ENCODE peak calls at places on chromosomes 16 and 17, in seven cellular contexts. N is K562, C is GM23248, T is IMR-90, E is DND-41, Z is MM.1S, S is neuronal stem cell. G is an unnamed sample. For H3K9me3, the result is how much of the 10 kb centered on the place peaks cover.

GRCh38 chr17:59846391-59847165 is 46.2 kb downstream of the TUBD1 start:
- DNase-seq in N (no peak), C (peak), T (peak), E (no peak), Z (peak), S (no peak), G (no peak)

GRCh38 chr17:57486978-57487377 is 230.7 kb downstream of the MSI2 start:
- DNase-seq in N (no peak), C (no peak), T (no peak), E (peak), Z (no peak), S (no peak), G (no peak)

GRCh38 chr17:75110307-75110937 is 653 bp downstream of the ARMC7 start:
- DNase-seq in N (peak), C (peak), T (no peak), E (peak), Z (no peak), S (no peak), G (no peak)

GRCh38 chr17:59838196-59838911 is 54.4 kb downstream of the TUBD1 start:
- DNase-seq in N (peak), C (peak), T (no peak), E (peak), Z (no peak), S (no peak), G (no peak)

GRCh38 chr17:60077672-60078519 is 825 bp downstream of the HEATR6 start:
- DNase-seq in N (peak), C (peak), T (no peak), E (no peak), Z (no peak), S (no peak), G (no peak)

GRCh38 chr17:34542700-34543336 is 36.6 kb upstream of the TMEM132E start:
- DNase-seq in N (peak), C (peak), T (no peak), E (peak), Z (no peak), S (peak), G (no peak)

GRCh38 chr17:73536700-73537680 is 107.3 kb downstream of the SDK2 start:
- DNase-seq in N (no peak), C (no peak), T (no peak), E (no peak), Z (no peak), S (peak), G (no peak)

GRCh38 chr17:74466111-74466784 is at the start of gene CD300A:
- DNase-seq in N (no peak), C (no peak), T (no peak), E (peak), Z (no peak), S (no peak), G (no peak)

GRCh38 chr17:28723159-28723835 is 2.7 kb downstream of the TLCD1 start:
- DNase-seq in N (no peak), C (no peak), T (no peak), E (no peak), Z (no peak), S (no peak), G (no peak)

GRCh38 chr17:81416612-81417011 is 21.4 kb downstream of the BAHCC1 start:
- DNase-seq in N (no peak), C (no peak), T (no peak), E (no peak), Z (no peak), S (no peak), G (no peak)

GRCh38 chr16:64121473-64121872 is 1000.4 kb downstream of the CDH11 start:
- DNase-seq in N (no peak), C (peak), T (peak), E (no peak), Z (no peak), S (no peak), G (no peak)

GRCh38 chr16:87461466-87461975 is 31.3 kb downstream of the ZCCHC14 start:
- DNase-seq in N (peak), C (peak), T (no peak), E (no peak), Z (peak), S (peak), G (peak)

GRCh38 chr17:64382184-64382583 is 8.5 kb downstream of the PECAM1 start:
- DNase-seq in N (no peak), C (no peak), T (no peak), E (no peak), Z (no peak), S (no peak), G (no peak)

GRCh38 chr17:18254888-18255649 is 3.5 kb downstream of the FLII start:
- DNase-seq in N (peak), C (no peak), T (no peak), E (no peak), Z (no peak), S (no peak), G (no peak)

GRCh38 chr17:58320163-58320558 is 8.4 kb downstream of the TSPOAP1 start:
- DNase-seq in N (no peak), C (no peak), T (no peak), E (no peak), Z (no peak), S (no peak), G (no peak)

GRCh38 chr17:57032343-57032742 is 52.7 kb upstream of the AKAP1 start:
- DNase-seq in N (no peak), C (no peak), T (no peak), E (no peak), Z (no peak), S (no peak), G (no peak)

GRCh38 chr17:78138204-78139060 is 7.8 kb upstream of the C17orf99 start:
- DNase-seq in N (no peak), C (no peak), T (no peak), E (no peak), Z (no peak), S (no peak), G (no peak)

GRCh38 chr16:8590161-8590688 is at the start of gene TMEM114:
- DNase-seq in N (no peak), C (no peak), T (no peak), E (no peak), Z (no peak), S (no peak), G (no peak)

GRCh38 chr16:8590811-8591210 is 500 bp upstream of the TMEM114 start:
- DNase-seq in N (no peak), C (no peak), T (no peak), E (no peak), Z (no peak), S (no peak), G (no peak)

GRCh38 chr16:8591451-8591850 is 1.1 kb upstream of the TMEM114 start:
- DNase-seq in N (no peak), C (no peak), T (no peak), E (no peak), Z (no peak), S (no peak), G (no peak)

GRCh38 chr16:8588703-8589292 is 1.5 kb downstream of the TMEM114 start:
- DNase-seq in N (no peak), C (no peak), T (no peak), E (no peak), Z (no peak), S (no peak), G (no peak)

DNA sequence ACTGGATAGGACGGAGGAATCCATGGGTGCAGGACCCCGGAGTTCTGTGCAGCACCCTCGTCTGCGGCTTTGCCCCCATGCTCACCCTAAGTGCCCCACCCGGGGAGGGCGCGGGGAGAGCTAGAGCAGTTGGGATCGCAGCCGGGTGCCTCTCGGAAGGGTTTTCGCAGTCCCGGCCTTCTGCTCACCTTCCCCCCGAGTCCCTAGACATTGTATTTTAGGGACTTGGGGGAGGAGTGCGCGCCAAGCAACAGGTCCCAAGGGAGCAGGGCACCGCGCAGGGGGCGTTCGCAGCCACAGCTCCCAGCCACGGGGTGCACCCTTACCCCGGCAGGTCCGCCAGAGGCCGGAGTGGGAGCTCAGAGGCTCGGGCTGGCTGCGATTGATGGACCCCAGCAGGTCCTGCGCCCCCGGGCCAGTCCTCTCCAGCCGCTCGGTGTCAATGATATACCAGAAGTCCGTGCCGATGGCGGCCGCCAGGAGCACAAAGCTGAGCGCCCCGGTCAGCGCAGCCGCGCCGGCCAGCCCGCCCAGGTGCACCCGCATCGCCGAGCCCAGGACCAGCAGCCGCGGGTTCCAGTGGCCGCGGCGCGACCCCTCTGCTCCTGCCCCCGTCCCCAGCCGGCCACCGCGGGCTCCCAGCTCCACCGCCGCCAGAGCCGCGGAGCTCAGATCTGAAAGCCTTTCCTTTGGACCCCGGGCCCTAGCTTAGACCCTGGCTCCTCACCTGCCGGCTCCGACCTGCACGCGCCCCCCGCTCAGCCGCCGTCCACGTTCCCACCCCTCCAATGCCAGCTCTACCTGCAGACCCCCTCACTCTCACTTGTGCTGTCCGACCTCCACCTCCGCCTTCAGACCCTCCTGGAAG is 784 bp downstream of the TMEM114 start:
- DNase-seq in N (no peak), C (no peak), T (no peak), E (no peak), Z (no peak), S (no peak), G (no peak)
- H3K4me3 ChIP-seq in N (no peak), C (no peak), T (no peak), E (no peak), Z (no peak), S (peak), G (peak)

GRCh38 chr17:44170135-44170498 is 387 bp upstream of the ASB16 start:
- DNase-seq in N (no peak), C (no peak), T (no peak), E (no peak), Z (no peak), S (no peak), G (no peak)
- H3K9ac ChIP-seq in N (peak), C (no peak), T (no peak), E (no peak), Z (peak), S (peak), G (peak)

DNA sequence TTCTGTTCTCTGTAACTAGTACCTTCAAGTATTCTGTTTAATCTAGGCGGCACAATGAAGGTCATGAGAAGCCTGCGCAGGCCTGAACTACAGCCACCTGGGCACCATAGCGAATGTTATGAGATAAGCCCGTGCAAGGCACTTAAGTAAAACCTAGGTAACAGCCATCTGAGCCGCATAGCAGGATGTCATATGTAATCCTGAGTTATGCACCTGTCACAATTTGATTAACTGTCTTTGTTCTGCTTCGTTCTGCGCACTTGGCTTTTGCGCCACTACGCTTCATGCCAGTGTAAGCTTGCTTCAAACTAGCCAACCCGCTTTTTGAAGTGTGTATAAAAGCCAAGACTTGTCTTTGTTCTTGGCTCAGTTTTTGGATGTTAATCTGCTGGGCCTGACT is 449.8 kb downstream of the KCNJ18 start:
- DNase-seq in N (peak), C (no peak), T (no peak), E (no peak), Z (no peak), S (no peak), G (no peak)
- H3K9me3 ChIP-seq in N (under half), C (under half), T (under half), E (under half), Z (under half), S (under half), G (under half)

GRCh38 chr17:38871247-38871991 is 1.6 kb downstream of the LASP1 start:
- DNase-seq in N (peak), C (peak), T (peak), E (peak), Z (peak), S (no peak), G (no peak)
- H3K4me3 ChIP-seq in N (peak), C (peak), T (peak), E (peak), Z (peak), S (peak), G (peak)

G was measured in NT2/D1.